ENCODE peak calls at places on chromosomes 12 and 14, in four cellular contexts. E, L, J and W are unnamed samples.

GRCh38 chr14:60090864-60091519 is 731 bp upstream of the PCNX4 start:
- DNase-seq in E (peak; percentile 19), L (peak; percentile 9), J (peak; percentile 56), W (no peak)

GRCh38 chr12:118874698-118875548 is 106.4 kb upstream of the SRRM4 start:
- DNase-seq in E (no peak), L (no peak), J (no peak), W (no peak)

GRCh38 chr12:129657179-129657578 is 246.6 kb downstream of the TMEM132D start:
- DNase-seq in E (no peak), L (no peak), J (no peak), W (no peak)

GRCh38 chr14:71242237-71242748 is 335.0 kb downstream of the PCNX1 start:
- DNase-seq in E (no peak), L (no peak), J (no peak), W (no peak)

GRCh38 chr14:71383510-71383909 is 476.3 kb downstream of the PCNX1 start:
- DNase-seq in E (no peak), L (no peak), J (no peak), W (no peak)

GRCh38 chr12:45191239-45191638 is 24.7 kb upstream of the ANO6 start:
- DNase-seq in E (no peak), L (no peak), J (no peak), W (no peak)

GRCh38 chr12:10067942-10068341 is 30.8 kb downstream of the CLEC1A start:
- DNase-seq in E (no peak), L (no peak), J (no peak), W (no peak)

GRCh38 chr12:119578112-119578511 is 15.5 kb upstream of the TMEM233 start:
- DNase-seq in E (no peak), L (no peak), J (no peak), W (no peak)

GRCh38 chr12:24544368-24544767 is 404.5 kb downstream of the BCAT1 start:
- DNase-seq in E (no peak), L (no peak), J (no peak), W (no peak)

GRCh38 chr14:30330452-30330851 is 228.5 kb upstream of the G2E3 start:
- DNase-seq in E (no peak), L (no peak), J (peak; percentile 26), W (no peak)

GRCh38 chr12:107242189-107242588 is 148.8 kb upstream of the CRY1 start:
- DNase-seq in E (no peak), L (no peak), J (no peak), W (no peak)

GRCh38 chr12:40164034-40164433 is 58.2 kb upstream of the SLC2A13 start:
- DNase-seq in E (no peak), L (no peak), J (no peak), W (no peak)

GRCh38 chr14:90177537-90178189 is 78.7 kb upstream of the PSMC1 start:
- DNase-seq in E (no peak), L (no peak), J (no peak), W (no peak)

GRCh38 chr14:28766505-28767238 is at the start of gene FOXG1:
- DNase-seq in E (no peak), L (no peak), J (peak; percentile 82), W (peak; percentile 76)

GRCh38 chr12:123962530-123962929 is 10.1 kb downstream of the CCDC92 start:
- DNase-seq in E (no peak), L (no peak), J (no peak), W (no peak)

GRCh38 chr12:64946132-64946829 is 121.8 kb downstream of the TBC1D30 start:
- DNase-seq in E (peak; percentile 46), L (no peak), J (no peak), W (peak; percentile 92)

GRCh38 chr14:100383727-100384158 is 60.6 kb downstream of the SLC25A47 start:
- DNase-seq in E (no peak), L (peak; percentile 64), J (peak; percentile 59), W (peak; percentile 26)